ENCODE peak calls at places on chromosomes 5 and 9, in six cellular contexts. One of them, this sample, is unnamed. For H3K4me1, the result is how much of the 10 kb centered on the place peaks cover.

GRCh38 chr5:62155988-62156387 is 150.0 kb upstream of the KIF2A start:
- DNase-seq in A549: no peak
- DNase-seq in ascending aorta: no peak
- DNase-seq in heart right ventricle: no peak
- DNase-seq in ovary: no peak
- DNase-seq in right lobe of liver: no peak
- DNase-seq in this sample: no peak

GRCh38 chr9:126927419-126927818 is 12.8 kb downstream of the RALGPS1 start:
- DNase-seq in A549: no peak
- DNase-seq in ascending aorta: no peak
- DNase-seq in heart right ventricle: no peak
- DNase-seq in ovary: no peak
- DNase-seq in right lobe of liver: peak
- DNase-seq in this sample: no peak

GRCh38 chr5:141369994-141370848 is at the start of gene PCDHGB3:
- DNase-seq in A549: peak
- DNase-seq in ascending aorta: no peak
- DNase-seq in heart right ventricle: no peak
- DNase-seq in ovary: no peak
- DNase-seq in right lobe of liver: no peak
- DNase-seq in this sample: no peak

GRCh38 chr9:91364702-91365101 is 3.0 kb upstream of the AUH start:
- DNase-seq in A549: no peak
- DNase-seq in ascending aorta: no peak
- DNase-seq in heart right ventricle: no peak
- DNase-seq in ovary: no peak
- DNase-seq in right lobe of liver: no peak
- DNase-seq in this sample: no peak

GRCh38 chr5:54390015-54390414 is 65.5 kb upstream of the HSPB3 start:
- DNase-seq in A549: peak
- DNase-seq in ascending aorta: no peak
- DNase-seq in heart right ventricle: no peak
- DNase-seq in ovary: no peak
- DNase-seq in right lobe of liver: no peak
- DNase-seq in this sample: no peak

GRCh38 chr5:11477786-11478185 is 426.5 kb downstream of the CTNND2 start:
- DNase-seq in A549: no peak
- DNase-seq in ascending aorta: no peak
- DNase-seq in heart right ventricle: no peak
- DNase-seq in ovary: no peak
- DNase-seq in right lobe of liver: no peak
- DNase-seq in this sample: no peak

GRCh38 chr5:138935466-138935865 is 60.3 kb upstream of the LRRTM2 start:
- DNase-seq in A549: no peak
- DNase-seq in ascending aorta: no peak
- DNase-seq in heart right ventricle: no peak
- DNase-seq in ovary: no peak
- DNase-seq in right lobe of liver: no peak
- DNase-seq in this sample: no peak

GRCh38 chr5:137708062-137708461 is 27.8 kb downstream of the KLHL3 start:
- DNase-seq in A549: no peak
- DNase-seq in ascending aorta: no peak
- DNase-seq in heart right ventricle: no peak
- DNase-seq in ovary: no peak
- DNase-seq in right lobe of liver: no peak
- DNase-seq in this sample: no peak

GRCh38 chr9:25876248-25876647 is 198.0 kb upstream of the TUSC1 start:
- DNase-seq in A549: no peak
- DNase-seq in ascending aorta: no peak
- DNase-seq in heart right ventricle: no peak
- DNase-seq in ovary: no peak
- DNase-seq in right lobe of liver: no peak
- DNase-seq in this sample: no peak

GRCh38 chr5:176536902-176537607 is at the start of gene RNF44:
- DNase-seq in A549: peak
- DNase-seq in ascending aorta: peak
- DNase-seq in heart right ventricle: peak
- DNase-seq in ovary: peak
- DNase-seq in right lobe of liver: peak
- DNase-seq in this sample: peak
- TF ChIP-seq CTCF in A549: no peak
- TF ChIP-seq CTCF in ascending aorta: no peak
- TF ChIP-seq CTCF in heart right ventricle: no peak
- TF ChIP-seq CTCF in ovary: no peak
- TF ChIP-seq CTCF in right lobe of liver: no peak
- TF ChIP-seq CTCF in this sample: peak

GRCh38 chr9:112489039-112489546 is 2.5 kb downstream of the KIAA1958 start:
- DNase-seq in A549: no peak
- DNase-seq in ascending aorta: no peak
- DNase-seq in heart right ventricle: no peak
- DNase-seq in ovary: no peak
- DNase-seq in right lobe of liver: no peak
- DNase-seq in this sample: no peak
- H3K4me3 ChIP-seq in A549: no peak
- H3K4me3 ChIP-seq in ascending aorta: no peak
- H3K4me3 ChIP-seq in heart right ventricle: no peak
- H3K4me3 ChIP-seq in ovary: no peak
- H3K4me3 ChIP-seq in right lobe of liver: no peak
- H3K4me3 ChIP-seq in this sample: no peak

GRCh38 chr9:117291223-117291622 is 123.6 kb downstream of the ASTN2 start:
- DNase-seq in A549: no peak
- DNase-seq in ascending aorta: no peak
- DNase-seq in heart right ventricle: no peak
- DNase-seq in ovary: no peak
- DNase-seq in right lobe of liver: no peak
- DNase-seq in this sample: no peak

GRCh38 chr9:117293199-117294114 is 121.4 kb downstream of the ASTN2 start:
- DNase-seq in A549: no peak
- DNase-seq in ascending aorta: no peak
- DNase-seq in heart right ventricle: no peak
- DNase-seq in ovary: no peak
- DNase-seq in right lobe of liver: no peak
- DNase-seq in this sample: no peak

GRCh38 chr9:117300686-117301085 is 114.2 kb downstream of the ASTN2 start:
- DNase-seq in A549: no peak
- DNase-seq in ascending aorta: no peak
- DNase-seq in heart right ventricle: no peak
- DNase-seq in ovary: no peak
- DNase-seq in right lobe of liver: no peak
- DNase-seq in this sample: no peak

GRCh38 chr9:117290809-117291208 is 124.0 kb downstream of the ASTN2 start:
- DNase-seq in A549: no peak
- DNase-seq in ascending aorta: no peak
- DNase-seq in heart right ventricle: no peak
- DNase-seq in ovary: no peak
- DNase-seq in right lobe of liver: no peak
- DNase-seq in this sample: no peak

GRCh38 chr9:117296453-117296852 is 118.4 kb downstream of the ASTN2 start:
- DNase-seq in A549: no peak
- DNase-seq in ascending aorta: no peak
- DNase-seq in heart right ventricle: no peak
- DNase-seq in ovary: no peak
- DNase-seq in right lobe of liver: no peak
- DNase-seq in this sample: no peak
- H3K4me1 ChIP-seq in A549: under half
- H3K4me1 ChIP-seq in ascending aorta: under half
- H3K4me1 ChIP-seq in heart right ventricle: under half
- H3K4me1 ChIP-seq in ovary: under half
- H3K4me1 ChIP-seq in right lobe of liver: under half
- H3K4me1 ChIP-seq in this sample: under half

GRCh38 chr9:21075484-21075883 is 2.3 kb downstream of the IFNB1 start:
- DNase-seq in A549: no peak
- DNase-seq in ascending aorta: no peak
- DNase-seq in heart right ventricle: no peak
- DNase-seq in ovary: no peak
- DNase-seq in right lobe of liver: no peak
- DNase-seq in this sample: no peak

GRCh38 chr9:21080793-21081192 is 3.1 kb upstream of the IFNB1 start:
- DNase-seq in A549: no peak
- DNase-seq in ascending aorta: no peak
- DNase-seq in heart right ventricle: no peak
- DNase-seq in ovary: no peak
- DNase-seq in right lobe of liver: no peak
- DNase-seq in this sample: no peak

GRCh38 chr9:21081451-21081850 is 3.7 kb upstream of the IFNB1 start:
- DNase-seq in A549: no peak
- DNase-seq in ascending aorta: no peak
- DNase-seq in heart right ventricle: no peak
- DNase-seq in ovary: no peak
- DNase-seq in right lobe of liver: no peak
- DNase-seq in this sample: no peak

GRCh38 chr9:21077842-21078241 is at the start of gene IFNB1:
- DNase-seq in A549: no peak
- DNase-seq in ascending aorta: no peak
- DNase-seq in heart right ventricle: no peak
- DNase-seq in ovary: no peak
- DNase-seq in right lobe of liver: no peak
- DNase-seq in this sample: no peak

GRCh38 chr9:21078702-21079101 is 960 bp upstream of the IFNB1 start:
- DNase-seq in A549: peak
- DNase-seq in ascending aorta: no peak
- DNase-seq in heart right ventricle: no peak
- DNase-seq in ovary: no peak
- DNase-seq in right lobe of liver: no peak
- DNase-seq in this sample: no peak
- TF ChIP-seq CTCF in A549: no peak
- TF ChIP-seq CTCF in ascending aorta: no peak
- TF ChIP-seq CTCF in heart right ventricle: no peak
- TF ChIP-seq CTCF in ovary: no peak
- TF ChIP-seq CTCF in right lobe of liver: no peak
- TF ChIP-seq CTCF in this sample: no peak

GRCh38 chr9:122446819-122447484 is 30.8 kb downstream of the OR1J1 start:
- DNase-seq in A549: no peak
- DNase-seq in ascending aorta: no peak
- DNase-seq in heart right ventricle: no peak
- DNase-seq in ovary: no peak
- DNase-seq in right lobe of liver: no peak
- DNase-seq in this sample: no peak

GRCh38 chr9:122445155-122445749 is 32.5 kb downstream of the OR1J1 start:
- DNase-seq in A549: no peak
- DNase-seq in ascending aorta: no peak
- DNase-seq in heart right ventricle: no peak
- DNase-seq in ovary: no peak
- DNase-seq in right lobe of liver: no peak
- DNase-seq in this sample: no peak

GRCh38 chr9:122444366-122444765 is 33.4 kb downstream of the OR1J1 start:
- DNase-seq in A549: no peak
- DNase-seq in ascending aorta: no peak
- DNase-seq in heart right ventricle: no peak
- DNase-seq in ovary: no peak
- DNase-seq in right lobe of liver: no peak
- DNase-seq in this sample: no peak

GRCh38 chr9:122442568-122442967 is 35.2 kb downstream of the OR1J1 start:
- DNase-seq in A549: no peak
- DNase-seq in ascending aorta: no peak
- DNase-seq in heart right ventricle: no peak
- DNase-seq in ovary: no peak
- DNase-seq in right lobe of liver: no peak
- DNase-seq in this sample: no peak
- H3K4me3 ChIP-seq in A549: no peak
- H3K4me3 ChIP-seq in ascending aorta: no peak
- H3K4me3 ChIP-seq in heart right ventricle: no peak
- H3K4me3 ChIP-seq in ovary: no peak
- H3K4me3 ChIP-seq in right lobe of liver: no peak
- H3K4me3 ChIP-seq in this sample: no peak

GRCh38 chr9:86517475-86517874 is 163.3 kb upstream of the TUT7 start:
- DNase-seq in A549: no peak
- DNase-seq in ascending aorta: no peak
- DNase-seq in heart right ventricle: no peak
- DNase-seq in ovary: no peak
- DNase-seq in right lobe of liver: no peak
- DNase-seq in this sample: no peak
- H3K4me1 ChIP-seq in A549: under half
- H3K4me1 ChIP-seq in ascending aorta: under half
- H3K4me1 ChIP-seq in heart right ventricle: under half
- H3K4me1 ChIP-seq in ovary: under half
- H3K4me1 ChIP-seq in right lobe of liver: under half
- H3K4me1 ChIP-seq in this sample: under half

DNA sequence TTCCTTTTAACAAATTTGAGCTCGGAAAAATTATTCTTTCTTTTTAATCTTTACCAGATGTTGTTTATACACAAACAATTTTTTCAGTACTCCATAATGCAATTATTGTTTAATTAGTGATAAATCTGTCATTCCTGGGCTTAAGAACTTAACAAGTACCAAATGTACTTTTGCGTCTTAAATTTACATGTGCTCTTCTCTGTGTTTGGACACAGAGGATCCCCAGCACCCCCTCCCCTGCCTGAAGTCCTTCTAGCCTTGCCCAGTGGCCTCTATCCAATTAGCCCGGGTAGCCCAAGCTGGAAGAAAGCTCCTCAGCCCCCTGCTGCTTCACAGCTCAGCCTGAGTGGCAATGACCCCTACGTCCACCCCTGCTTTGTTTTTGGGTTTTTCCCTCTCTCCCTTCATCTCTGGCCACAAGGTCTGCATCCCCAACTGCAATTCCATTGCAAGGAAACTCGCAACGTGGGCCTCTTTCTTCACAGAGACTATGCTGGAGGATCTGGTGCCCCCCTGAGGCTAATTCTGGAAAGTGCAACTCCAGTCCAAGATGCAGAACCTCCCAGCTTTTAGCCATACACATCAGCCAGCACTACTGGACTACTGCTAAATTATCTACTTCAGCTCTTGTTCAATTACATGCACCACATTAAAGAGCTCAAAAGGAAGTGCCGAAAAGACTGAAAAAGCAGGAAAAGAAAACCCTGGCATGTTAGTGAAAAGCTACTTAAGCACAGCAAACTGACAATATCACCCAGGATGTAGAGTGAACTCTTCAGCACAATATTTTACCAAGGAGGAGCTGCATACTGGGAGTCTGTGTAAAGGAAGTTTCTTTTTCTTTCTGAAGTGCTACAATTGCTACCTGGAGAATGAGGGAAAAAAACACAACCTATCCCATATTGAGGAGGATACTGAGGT is 186.2 kb downstream of the FANCC start:
- DNase-seq in A549: peak
- DNase-seq in ascending aorta: no peak
- DNase-seq in heart right ventricle: peak
- DNase-seq in ovary: peak
- DNase-seq in right lobe of liver: peak
- DNase-seq in this sample: peak
- TF ChIP-seq CTCF in A549: peak
- TF ChIP-seq CTCF in ascending aorta: peak
- TF ChIP-seq CTCF in heart right ventricle: peak
- TF ChIP-seq CTCF in ovary: peak
- TF ChIP-seq CTCF in right lobe of liver: peak
- TF ChIP-seq CTCF in this sample: peak